ENCODE peak calls at places on chromosomes 1 and 21, in ten cellular contexts. X is stimulated activated CD8-positive, alpha-beta memory T cell treated with anti-CD3 and anti-CD28 coated beads, Interleukin-7, amount 100 ng/mL, for 1 hour; H is HFF-Myc; Z is foreskin keratinocyte; S is hypothalamus; U is NCI-H2029 treated with DMSO at 0.1 percent for 48 hours; I is T1000; M is mucosa of descending colon; E is esophagus squamous epithelium; W is fibroblast of gingiva. R is an unnamed sample.
A peak's percentile ranks its signal among the peaks of the same experiment; 100 is the strongest.

GRCh38 chr1:44390277-44390676 is 14.8 kb upstream of the RNF220 start:
- DNase-seq in S (no peak), Z (no peak), X (no peak), U (no peak), E (no peak), M (no peak), I (no peak), H (peak; percentile 14), W (peak; percentile 64), R (no peak)

GRCh38 chr1:201898992-201899391 is 10.3 kb downstream of the SHISA4 start:
- DNase-seq in S (no peak), M (no peak), I (no peak), U (no peak), H (no peak), Z (no peak), X (no peak), E (no peak), W (no peak), R (no peak)

GRCh38 chr21:25457411-25457810 is 149.9 kb downstream of the MRPL39 start:
- DNase-seq in M (no peak), S (no peak), U (no peak), X (no peak), Z (peak; percentile 80), H (peak; percentile 4), W (peak; percentile 18), E (no peak), I (no peak), R (peak; percentile 71)

GRCh38 chr1:15236226-15237145 is 10.5 kb upstream of the FHAD1 start:
- DNase-seq in U (no peak), M (no peak), E (no peak), W (no peak), Z (no peak), S (no peak), H (no peak), I (no peak), X (no peak), R (no peak)

GRCh38 chr21:45872902-45873301 is 108.7 kb upstream of the COL6A1 start:
- DNase-seq in S (no peak), H (no peak), X (no peak), U (no peak), M (no peak), Z (no peak), E (no peak), W (no peak), I (no peak), R (no peak)

GRCh38 chr1:157382351-157382750 is 170.0 kb downstream of the FCRL5 start:
- DNase-seq in X (no peak), M (no peak), E (no peak), S (no peak), Z (no peak), I (no peak), W (no peak), H (no peak), U (no peak), R (no peak)

GRCh38 chr1:60037061-60037460 is 36.5 kb downstream of the C1orf87 start:
- DNase-seq in W (peak; percentile 87), S (no peak), M (no peak), E (no peak), U (no peak), H (no peak), I (no peak), X (no peak), Z (no peak), R (no peak)

GRCh38 chr1:200741808-200742207 is 3.1 kb downstream of the CAMSAP2 start:
- DNase-seq in X (no peak), Z (no peak), M (no peak), S (no peak), W (no peak), H (no peak), U (no peak), I (no peak), E (no peak), R (no peak)

GRCh38 chr1:48216941-48217340 is 5.6 kb upstream of the SLC5A9 start:
- DNase-seq in M (no peak), H (no peak), Z (no peak), U (no peak), E (no peak), I (no peak), W (no peak), X (no peak), S (no peak), R (no peak)

GRCh38 chr21:34887729-34888568 is 161.2 kb downstream of the RUNX1 start:
- DNase-seq in S (no peak), Z (peak; percentile 81), M (peak; percentile 90), X (peak; percentile 62), U (no peak), I (peak; percentile 79), H (peak; percentile 87), E (no peak), W (peak; percentile 92), R (peak; percentile 71)

GRCh38 chr1:155081472-155082300 is 3.0 kb downstream of the EFNA3 start:
- DNase-seq in U (peak; percentile 23), H (no peak), W (no peak), Z (no peak), E (no peak), X (no peak), M (peak; percentile 58), S (no peak), I (no peak), R (no peak)

GRCh38 chr1:3623441-3624150 is 1.2 kb upstream of the TPRG1L start:
- DNase-seq in I (no peak), Z (no peak), W (no peak), S (no peak), H (no peak), E (no peak), X (no peak), M (peak; percentile 42), U (no peak), R (no peak)

GRCh38 chr21:39386194-39386593 is 37.3 kb upstream of the HMGN1 start:
- DNase-seq in E (no peak), I (no peak), W (peak; percentile 3), H (no peak), U (no peak), S (no peak), Z (no peak), X (no peak), M (peak; percentile 59), R (no peak)

GRCh38 chr1:11576109-11576875 is 77.9 kb downstream of the FBXO2 start:
- DNase-seq in U (no peak), M (no peak), I (no peak), E (no peak), Z (no peak), W (no peak), S (no peak), H (no peak), X (no peak), R (no peak)

GRCh38 chr1:43372172-43372571 is 4.4 kb upstream of the ELOVL1 start:
- DNase-seq in W (no peak), X (no peak), Z (no peak), M (no peak), U (no peak), H (no peak), E (no peak), S (no peak), I (no peak), R (no peak)

R was measured in germinal center.